ENCODE peak calls at places on chromosome 9, in four cellular contexts. R, D, W and N are unnamed samples.

GRCh38 chr9:27125030-27125429 is 16.0 kb downstream of the TEK start:
- DNase-seq in W (peak), D (no peak), R (peak), N (no peak)

GRCh38 chr9:9521033-9521779 is 1091.6 kb downstream of the PTPRD start:
- DNase-seq in W (no peak), R (no peak), D (no peak), N (no peak)

GRCh38 chr9:96612105-96612965 is 7.3 kb downstream of the CDC14B start:
- DNase-seq in D (peak), R (peak), W (no peak), N (no peak)

GRCh38 chr9:68530618-68531017 is 10.1 kb downstream of the TMEM252 start:
- DNase-seq in D (peak), W (no peak), R (peak), N (no peak)

GRCh38 chr9:5895782-5896181 is 5.1 kb downstream of the MLANA start:
- DNase-seq in W (no peak), D (no peak), R (no peak), N (no peak)

GRCh38 chr9:115204827-115205506 is 87.0 kb upstream of the TNC start:
- DNase-seq in D (no peak), R (no peak), W (no peak), N (no peak)

GRCh38 chr9:121285835-121286687 is 18.1 kb downstream of the GSN start:
- DNase-seq in W (peak), R (peak), D (no peak), N (no peak)

GRCh38 chr9:130872058-130872453 is 24.6 kb downstream of the QRFP start:
- DNase-seq in W (no peak), R (no peak), D (no peak), N (no peak)

GRCh38 chr9:122315534-122315933 is 50.9 kb downstream of the MRRF start:
- DNase-seq in W (no peak), D (no peak), R (no peak), N (no peak)

GRCh38 chr9:115262477-115262876 is 144.5 kb upstream of the TNC start:
- DNase-seq in R (peak), D (peak), W (peak), N (no peak)

GRCh38 chr9:123637596-123637939 is 281.6 kb downstream of the CRB2 start:
- DNase-seq in D (no peak), R (no peak), W (no peak), N (no peak)

GRCh38 chr9:134226221-134226930 is 62.0 kb upstream of the RNU6ATAC start:
- DNase-seq in R (no peak), W (no peak), D (peak), N (no peak)

GRCh38 chr9:69946800-69947437 is 96.7 kb upstream of the MAMDC2 start:
- DNase-seq in W (peak), R (no peak), D (peak), N (no peak)

GRCh38 chr9:129823163-129823933 is 588 bp downstream of the TOR1A start:
- DNase-seq in W (no peak), R (no peak), D (no peak), N (peak)

GRCh38 chr9:134620751-134621557 is 20.6 kb upstream of the COL5A1 start:
- DNase-seq in W (no peak), D (no peak), R (no peak), N (no peak)

GRCh38 chr9:108473209-108474112 is 382.3 kb downstream of the ACTL7B start:
- DNase-seq in W (no peak), R (no peak), D (no peak), N (no peak)

GRCh38 chr9:1580215-1580614 is 434.9 kb upstream of the SMARCA2 start:
- DNase-seq in D (no peak), R (no peak), W (no peak), N (no peak)

GRCh38 chr9:128610889-128611288 is 45.8 kb downstream of the DYNC2I2 start:
- DNase-seq in W (no peak), D (no peak), R (no peak), N (no peak)

GRCh38 chr9:27572918-27573698 is at the start of gene C9orf72:
- DNase-seq in D (peak), W (no peak), R (peak), N (peak)

GRCh38 chr9:78127271-78128225 is 95.9 kb upstream of the GNAQ start:
- DNase-seq in W (no peak), R (no peak), D (no peak), N (no peak)

GRCh38 chr9:4579011-4579410 is 83.1 kb upstream of the PLPP6 start:
- DNase-seq in R (no peak), D (no peak), W (no peak), N (no peak)

GRCh38 chr9:23587433-23587832 is 238.6 kb downstream of the ELAVL2 start:
- DNase-seq in W (no peak), R (peak), D (no peak), N (no peak)

GRCh38 chr9:74942801-74943200 is 9.9 kb downstream of the C9orf40 start:
- DNase-seq in R (no peak), W (no peak), D (no peak), N (no peak)

GRCh38 chr9:129145316-129145715 is 32.7 kb downstream of the IER5L start:
- DNase-seq in D (no peak), W (no peak), R (no peak), N (no peak)

GRCh38 chr9:110255064-110255416 is 1.3 kb downstream of the TXN start:
- DNase-seq in R (no peak), D (no peak), W (no peak), N (no peak)

GRCh38 chr9:107260437-107261081 is 22.5 kb upstream of the RAD23B start:
- DNase-seq in D (peak), R (no peak), W (no peak), N (peak)

GRCh38 chr9:70563437-70564204 is 149.2 kb upstream of the KLF9 start:
- DNase-seq in R (no peak), W (no peak), D (no peak), N (peak)

GRCh38 chr9:34123682-34124081 is 2.8 kb downstream of the DCAF12 start:
- DNase-seq in D (no peak), W (no peak), R (no peak), N (no peak)

GRCh38 chr9:134570151-134570621 is 71.4 kb upstream of the COL5A1 start:
- DNase-seq in R (peak), D (no peak), W (no peak), N (no peak)

GRCh38 chr9:89309608-89310485 is 1.1 kb upstream of the CKS2 start:
- DNase-seq in R (peak), W (peak), D (no peak), N (no peak)

GRCh38 chr9:14314929-14315753 is 1.2 kb upstream of the NFIB start:
- DNase-seq in R (peak), D (peak), W (no peak), N (no peak)

GRCh38 chr9:121581775-121582600 is 69.4 kb upstream of the DAB2IP start:
- DNase-seq in W (no peak), D (no peak), R (no peak), N (no peak)

GRCh38 chr9:110303136-110303535 is 34.5 kb downstream of the TXNDC8 start:
- DNase-seq in R (no peak), W (no peak), D (no peak), N (no peak)

DNA sequence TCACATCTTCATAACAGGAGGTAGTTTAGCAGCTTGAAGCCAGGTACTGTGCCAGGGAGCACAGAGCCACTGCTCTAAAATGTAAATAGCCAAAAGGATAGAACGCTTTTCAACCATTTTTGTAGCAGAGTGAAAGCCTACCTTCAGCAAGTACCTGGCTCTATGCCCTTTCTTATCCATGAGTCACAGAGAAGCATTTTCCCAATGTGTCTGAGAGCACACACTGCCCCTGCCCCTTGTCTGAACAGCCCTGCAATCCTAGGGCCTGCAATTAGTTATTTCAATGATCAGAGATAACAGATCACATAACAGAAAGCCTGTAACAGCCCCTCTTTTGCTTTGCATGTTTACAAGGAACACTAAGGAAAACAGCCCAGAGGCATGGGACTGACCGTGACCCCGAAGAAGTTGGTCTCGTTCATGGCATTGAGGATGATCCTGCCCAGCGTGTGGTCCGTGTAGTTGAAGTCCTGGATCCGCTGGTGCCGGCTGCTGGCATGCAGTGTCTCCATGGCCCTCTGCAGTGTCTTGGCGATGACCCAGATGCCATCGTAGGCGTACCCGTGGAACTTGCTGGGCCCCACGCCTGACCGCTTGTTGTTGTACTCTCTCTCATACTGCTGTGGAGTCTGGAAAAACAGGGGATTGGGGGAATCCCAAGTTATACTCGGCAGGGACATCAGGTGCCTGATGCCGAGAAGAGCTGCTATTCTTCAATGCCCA is 198.3 kb upstream of the TBC1D2 start:
- DNase-seq in R (no peak), W (no peak), D (no peak), N (no peak)
- TF ChIP-seq POLR2A in R (no peak), W (no peak), D (no peak), N (no peak)

GRCh38 chr9:124662561-124662960 is 108.5 kb downstream of the NR6A1 start:
- DNase-seq in R (no peak), W (no peak), D (no peak), N (no peak)

GRCh38 chr9:124661184-124661755 is 109.8 kb downstream of the NR6A1 start:
- DNase-seq in R (no peak), D (no peak), W (no peak), N (no peak)

GRCh38 chr9:124658165-124659017 is 112.7 kb downstream of the NR6A1 start:
- DNase-seq in D (peak), W (peak), R (peak), N (peak)

GRCh38 chr9:124659099-124659659 is 111.9 kb downstream of the NR6A1 start:
- DNase-seq in R (peak), W (no peak), D (peak), N (no peak)

GRCh38 chr9:124660341-124660801 is 110.7 kb downstream of the NR6A1 start:
- DNase-seq in W (no peak), R (no peak), D (peak), N (no peak)
- TF ChIP-seq POLR2A in W (no peak), R (no peak), D (no peak), N (peak)

GRCh38 chr9:36835271-36835996 is 198.6 kb downstream of the PAX5 start:
- DNase-seq in D (no peak), W (no peak), R (no peak), N (no peak)

GRCh38 chr9:36832232-36832795 is 201.8 kb downstream of the PAX5 start:
- DNase-seq in R (no peak), D (no peak), W (no peak), N (no peak)

GRCh38 chr9:36834736-36835135 is 199.3 kb downstream of the PAX5 start:
- DNase-seq in W (no peak), R (no peak), D (no peak), N (no peak)

GRCh38 chr9:36831381-36832231 is 202.5 kb downstream of the PAX5 start:
- DNase-seq in R (no peak), W (no peak), D (no peak), N (no peak)

GRCh38 chr9:36833954-36834353 is 200.1 kb downstream of the PAX5 start:
- DNase-seq in R (no peak), D (no peak), W (no peak), N (no peak)
- TF ChIP-seq POLR2A in R (no peak), D (no peak), W (no peak), N (no peak)

GRCh38 chr9:127451681-127452480 is 571 bp downstream of the LRSAM1 start:
- DNase-seq in R (peak), W (no peak), D (no peak), N (peak)

GRCh38 chr9:127449332-127449966 is 1.8 kb downstream of the RPL12 start:
- DNase-seq in D (no peak), W (no peak), R (no peak), N (no peak)

GRCh38 chr9:127450170-127450830 is 906 bp downstream of the RPL12 start:
- DNase-seq in D (no peak), R (no peak), W (no peak), N (no peak)

GRCh38 chr9:127452481-127453092 is 1.3 kb downstream of the LRSAM1 start:
- DNase-seq in W (no peak), D (peak), R (peak), N (no peak)

GRCh38 chr9:127450831-127451680 is at the start of the genes LRSAM1 and RPL12:
- DNase-seq in D (peak), R (peak), W (peak), N (peak)
- TF ChIP-seq POLR2A in D (peak), R (peak), W (peak), N (peak)

GRCh38 chr9:94919376-94920098 is 193.0 kb downstream of the AOPEP start:
- DNase-seq in W (peak), R (no peak), D (no peak), N (no peak)
- TF ChIP-seq POLR2A in W (no peak), R (no peak), D (no peak), N (no peak)

GRCh38 chr9:113951032-113951372 is 74.9 kb downstream of the ZNF618 start:
- DNase-seq in D (no peak), W (no peak), R (no peak), N (no peak)
- TF ChIP-seq POLR2A in D (no peak), W (no peak), R (no peak), N (no peak)

GRCh38 chr9:112719292-112719691 is 1.4 kb upstream of the INIP start:
- DNase-seq in W (no peak), R (no peak), D (no peak), N (no peak)

GRCh38 chr9:112712678-112713077 is 5.2 kb downstream of the INIP start:
- DNase-seq in D (no peak), W (no peak), R (no peak), N (no peak)

GRCh38 chr9:112719696-112720095 is 1.8 kb upstream of the INIP start:
- DNase-seq in D (no peak), W (no peak), R (no peak), N (no peak)

GRCh38 chr9:112717669-112718331 is at the start of gene INIP:
- DNase-seq in W (peak), R (peak), D (peak), N (peak)
- TF ChIP-seq POLR2A in W (peak), R (peak), D (peak), N (no peak)

GRCh38 chr9:105064248-105065118 is 136.5 kb upstream of the ABCA1 start:
- DNase-seq in R (peak), D (peak), W (no peak), N (no peak)
- TF ChIP-seq POLR2A in R (peak), D (no peak), W (no peak), N (no peak)

GRCh38 chr9:133129001-133129799 is 8.2 kb upstream of the RALGDS start:
- DNase-seq in R (no peak), D (no peak), W (no peak), N (no peak)
- TF ChIP-seq POLR2A in R (no peak), D (no peak), W (no peak), N (no peak)

GRCh38 chr9:137127301-137128157 is 11.4 kb upstream of the GRIN1 start:
- DNase-seq in R (peak), W (no peak), D (peak), N (no peak)
- TF ChIP-seq POLR2A in R (peak), W (no peak), D (no peak), N (no peak)